ENCODE peak calls at places on chromosome 11, in four cellular contexts. One of them, this sample, is unnamed.
A peak's percentile ranks its signal among the peaks of the same experiment; 100 is the strongest.

GRCh38 chr11:100525635-100526034 is 161.5 kb upstream of the ARHGAP42 start:
- DNase-seq in mesenchymal stem cell: no peak
- DNase-seq in IMR-90: no peak
- DNase-seq in H9: peak; percentile 61
- DNase-seq in this sample: peak; percentile 78

GRCh38 chr11:122733301-122733686 is 77.8 kb downstream of the UBASH3B start:
- DNase-seq in mesenchymal stem cell: peak; percentile 85
- DNase-seq in IMR-90: peak; percentile 92
- DNase-seq in H9: no peak
- DNase-seq in this sample: no peak

GRCh38 chr11:10328314-10329090 is 23.6 kb downstream of the ADM start:
- DNase-seq in mesenchymal stem cell: peak; percentile 84
- DNase-seq in IMR-90: peak; percentile 46
- DNase-seq in H9: no peak
- DNase-seq in this sample: no peak

GRCh38 chr11:114147389-114148382 is 88.2 kb downstream of the ZBTB16 start:
- DNase-seq in mesenchymal stem cell: peak; percentile 38
- DNase-seq in IMR-90: no peak
- DNase-seq in H9: no peak
- DNase-seq in this sample: no peak

GRCh38 chr11:83819936-83820549 is 533.9 kb upstream of the CCDC90B start:
- DNase-seq in mesenchymal stem cell: peak; percentile 68
- DNase-seq in IMR-90: peak; percentile 79
- DNase-seq in H9: no peak
- DNase-seq in this sample: no peak

GRCh38 chr11:14065153-14065552 is 102.6 kb downstream of the SPON1 start:
- DNase-seq in mesenchymal stem cell: no peak
- DNase-seq in IMR-90: no peak
- DNase-seq in H9: no peak
- DNase-seq in this sample: no peak

GRCh38 chr11:64342869-64343739 is 3.1 kb downstream of the CCDC88B start:
- DNase-seq in mesenchymal stem cell: no peak
- DNase-seq in IMR-90: no peak
- DNase-seq in H9: peak; percentile 64
- DNase-seq in this sample: no peak

GRCh38 chr11:89182773-89183172 is 5.1 kb downstream of the TYR start:
- DNase-seq in mesenchymal stem cell: no peak
- DNase-seq in IMR-90: peak; percentile 53
- DNase-seq in H9: no peak
- DNase-seq in this sample: no peak

GRCh38 chr11:91591021-91591420 is 633.6 kb upstream of the FAT3 start:
- DNase-seq in mesenchymal stem cell: no peak
- DNase-seq in IMR-90: no peak
- DNase-seq in H9: no peak
- DNase-seq in this sample: no peak

GRCh38 chr11:126578426-126578825 is 222.9 kb downstream of the ST3GAL4 start:
- DNase-seq in mesenchymal stem cell: no peak
- DNase-seq in IMR-90: no peak
- DNase-seq in H9: no peak
- DNase-seq in this sample: no peak

GRCh38 chr11:115276182-115276581 is 228.0 kb downstream of the CADM1 start:
- DNase-seq in mesenchymal stem cell: no peak
- DNase-seq in IMR-90: no peak
- DNase-seq in H9: no peak
- DNase-seq in this sample: no peak

GRCh38 chr11:35619754-35620640 is 1.7 kb downstream of the FJX1 start:
- DNase-seq in mesenchymal stem cell: peak; percentile 61
- DNase-seq in IMR-90: peak; percentile 45
- DNase-seq in H9: peak; percentile 88
- DNase-seq in this sample: no peak

GRCh38 chr11:107040447-107041444 is 22.5 kb upstream of the GUCY1A2 start:
- DNase-seq in mesenchymal stem cell: peak; percentile 94
- DNase-seq in IMR-90: peak; percentile 23
- DNase-seq in H9: no peak
- DNase-seq in this sample: no peak

GRCh38 chr11:61295596-61295926 is 445 bp upstream of the VWCE start:
- DNase-seq in mesenchymal stem cell: no peak
- DNase-seq in IMR-90: no peak
- DNase-seq in H9: no peak
- DNase-seq in this sample: no peak

GRCh38 chr11:11818529-11819121 is 23.1 kb upstream of the USP47 start:
- DNase-seq in mesenchymal stem cell: no peak
- DNase-seq in IMR-90: no peak
- DNase-seq in H9: no peak
- DNase-seq in this sample: no peak

GRCh38 chr11:117221775-117222517 is 9.9 kb downstream of the PCSK7 start:
- DNase-seq in mesenchymal stem cell: no peak
- DNase-seq in IMR-90: peak; percentile 72
- DNase-seq in H9: no peak
- DNase-seq in this sample: no peak

GRCh38 chr11:133082453-133082781 is 449.9 kb downstream of the OPCML start:
- DNase-seq in mesenchymal stem cell: no peak
- DNase-seq in IMR-90: no peak
- DNase-seq in H9: peak; percentile 68
- DNase-seq in this sample: no peak
- H4K8ac ChIP-seq in mesenchymal stem cell: no peak overlapping the region
- H4K8ac ChIP-seq in IMR-90: no peak overlapping the region
- H4K8ac ChIP-seq in H9: no peak overlapping the region
- H4K8ac ChIP-seq in this sample: peak overlapping the region; percentile 46

DNA sequence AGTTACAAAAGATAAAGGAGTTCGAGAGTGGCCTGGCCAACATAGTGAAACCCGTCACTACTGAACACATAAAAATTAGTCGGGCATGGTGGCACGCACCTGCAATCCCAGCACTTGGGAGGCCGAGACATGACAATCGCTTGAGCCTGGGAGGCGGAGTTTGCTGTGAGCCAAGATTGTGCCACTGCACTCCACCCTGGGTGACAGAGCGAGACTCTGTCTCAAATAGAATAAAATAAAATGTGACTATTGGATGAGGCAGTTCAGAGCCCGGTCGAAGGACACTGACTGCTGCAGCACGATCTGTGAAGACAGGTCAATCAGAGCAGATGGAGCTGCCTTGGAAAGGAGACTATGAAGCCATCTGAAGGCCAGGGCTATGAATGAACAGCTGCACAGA is 37.7 kb upstream of the ANO1 start:
- DNase-seq in mesenchymal stem cell: no peak
- DNase-seq in IMR-90: no peak
- DNase-seq in H9: peak; percentile 6
- DNase-seq in this sample: no peak
- H4K8ac ChIP-seq in mesenchymal stem cell: no peak overlapping the region
- H4K8ac ChIP-seq in IMR-90: no peak overlapping the region
- H4K8ac ChIP-seq in H9: no peak overlapping the region
- H4K8ac ChIP-seq in this sample: no peak overlapping the region

DNA sequence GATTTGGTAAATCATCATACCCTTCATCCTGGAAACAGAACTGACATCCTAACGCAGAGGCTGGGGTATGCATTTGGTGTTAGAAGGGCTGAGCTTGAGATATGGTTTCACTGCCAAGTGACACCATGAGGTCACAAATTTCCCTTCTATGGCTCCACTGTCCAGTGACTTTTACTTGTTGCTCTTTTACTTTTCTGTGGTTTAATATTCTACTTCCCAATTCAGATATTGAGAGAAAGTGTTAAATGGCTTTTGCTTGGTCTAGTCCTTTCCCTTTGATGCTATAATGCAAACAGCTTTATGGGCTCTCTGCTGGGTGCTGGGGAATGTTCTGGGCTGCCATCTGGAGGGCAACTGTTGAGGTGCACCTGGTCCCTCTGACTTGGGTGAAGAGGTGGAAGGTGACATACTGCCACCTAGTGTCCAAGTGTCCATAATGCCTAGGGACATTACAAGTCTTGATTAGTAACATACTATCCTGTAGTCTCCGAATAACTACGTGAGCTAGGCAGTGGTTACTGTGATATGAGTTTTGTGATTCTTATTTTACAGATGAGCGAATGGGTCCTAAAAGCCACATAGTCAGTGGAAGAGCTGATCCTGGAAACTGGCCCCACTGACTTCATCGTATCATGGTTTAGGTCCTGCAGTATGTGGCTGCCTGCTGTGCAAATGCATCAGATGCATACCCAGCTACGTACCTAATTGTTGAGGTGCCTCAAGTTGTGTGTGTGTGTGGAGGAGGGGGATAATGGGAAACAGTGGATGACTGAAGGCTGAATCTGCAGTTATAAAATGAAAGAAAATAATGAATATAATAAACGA is 149.1 kb upstream of the RAG2 start:
- DNase-seq in mesenchymal stem cell: peak; percentile 87
- DNase-seq in IMR-90: peak; percentile 92
- DNase-seq in H9: peak; percentile 90
- DNase-seq in this sample: peak; percentile 92
- H4K8ac ChIP-seq in mesenchymal stem cell: no peak overlapping the region
- H4K8ac ChIP-seq in IMR-90: no peak overlapping the region
- H4K8ac ChIP-seq in H9: no peak overlapping the region
- H4K8ac ChIP-seq in this sample: no peak overlapping the region

GRCh38 chr11:67508486-67509121 is 642 bp upstream of the CDK2AP2 start:
- DNase-seq in mesenchymal stem cell: peak; percentile 97
- DNase-seq in IMR-90: peak; percentile 93
- DNase-seq in H9: peak; percentile 96
- DNase-seq in this sample: peak; percentile 88
- H4K8ac ChIP-seq in mesenchymal stem cell: peak overlapping the region; percentile 89
- H4K8ac ChIP-seq in IMR-90: peak overlapping the region; percentile 93
- H4K8ac ChIP-seq in H9: no peak overlapping the region
- H4K8ac ChIP-seq in this sample: peak overlapping the region; percentile 96

DNA sequence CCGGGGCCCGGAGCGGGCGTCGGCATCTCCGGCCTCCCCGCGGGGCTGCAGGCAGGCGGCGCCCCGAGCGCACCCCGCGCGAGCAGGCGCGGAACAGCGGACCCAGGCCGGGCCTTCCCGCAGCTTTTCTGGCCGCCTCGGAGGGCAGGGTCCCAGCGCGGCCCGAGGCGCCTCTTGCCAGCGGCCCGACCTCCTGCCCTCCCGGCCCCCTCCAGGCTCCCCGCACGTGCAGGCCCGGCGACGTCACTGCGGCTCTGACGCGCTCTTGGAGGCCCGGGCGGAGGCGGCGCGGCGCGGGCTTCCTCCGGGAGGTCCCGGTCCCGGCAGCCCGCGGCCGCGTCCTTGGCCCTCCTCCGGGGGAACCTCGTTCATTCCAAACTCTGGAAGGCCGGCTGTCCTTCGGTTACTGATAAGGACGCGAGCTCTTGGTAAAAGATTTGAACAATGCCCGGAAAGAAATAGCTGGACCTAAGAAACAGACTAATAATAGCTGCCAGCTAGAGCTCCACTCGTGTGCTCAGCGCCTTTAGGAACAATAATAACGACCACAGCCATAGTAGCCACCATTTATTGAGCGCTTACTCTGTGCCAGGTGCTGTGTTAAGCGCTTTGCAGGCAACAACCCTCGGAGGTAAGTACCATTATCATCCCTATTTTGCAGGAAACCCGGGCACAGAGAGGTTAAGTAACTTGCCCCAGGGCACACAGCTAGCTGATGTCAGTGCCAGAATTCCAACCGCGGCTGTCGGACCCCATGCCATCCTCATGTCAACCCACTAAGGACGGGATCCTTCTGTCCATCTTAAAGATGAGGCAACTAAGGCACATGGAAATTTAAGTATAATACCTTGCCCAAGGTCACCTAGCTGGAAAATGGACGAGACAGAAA is 39.1 kb upstream of the CREB3L1 start:
- DNase-seq in mesenchymal stem cell: peak; percentile 72
- DNase-seq in IMR-90: peak; percentile 63
- DNase-seq in H9: peak; percentile 64
- DNase-seq in this sample: no peak
- H4K8ac ChIP-seq in mesenchymal stem cell: peak overlapping the region; percentile 16
- H4K8ac ChIP-seq in IMR-90: peak overlapping the region; percentile 99
- H4K8ac ChIP-seq in H9: no peak overlapping the region
- H4K8ac ChIP-seq in this sample: peak overlapping the region; percentile 36

This sample was measured in H1.